ENCODE peak calls at places on chromosomes 6 and 20, in five cellular contexts. D is ELF-1, G is ureter, M is NCI-H524, I is HepG2. N is an unnamed sample.

GRCh38 chr6:93021235-93021909 is 398.0 kb downstream of the EPHA7 start:
- DNase-seq in G (no peak), M (peak; percentile 7), I (no peak), D (peak; percentile 8), N (peak; percentile 44)

GRCh38 chr6:152605901-152606390 is 31.2 kb downstream of the SYNE1 start:
- DNase-seq in I (no peak), D (no peak), M (no peak), G (no peak), N (no peak)

GRCh38 chr20:58692579-58693225 is at the start of gene NPEPL1:
- DNase-seq in I (no peak), M (no peak), D (no peak), G (no peak), N (peak; percentile 81)

GRCh38 chr6:51805517-51805916 is 281.9 kb downstream of the PKHD1 start:
- DNase-seq in D (no peak), M (no peak), G (no peak), I (no peak), N (no peak)

GRCh38 chr20:34437330-34437986 is 74.4 kb downstream of the ITCH start:
- DNase-seq in D (no peak), M (no peak), G (no peak), I (no peak), N (no peak)

GRCh38 chr20:43564993-43565757 is 6.3 kb downstream of the SGK2 start:
- DNase-seq in G (no peak), D (peak; percentile 29), M (no peak), I (no peak), N (peak; percentile 51)

GRCh38 chr6:81816387-81816786 is 63.9 kb upstream of the TENT5A start:
- DNase-seq in M (no peak), D (peak; percentile 49), I (peak; percentile 70), G (no peak), N (no peak)

GRCh38 chr6:110476046-110476849 is at the start of gene SLC22A16:
- DNase-seq in M (peak; percentile 57), D (peak; percentile 44), I (no peak), G (no peak), N (no peak)

GRCh38 chr20:22597303-22597702 is 12.9 kb upstream of the FOXA2 start:
- DNase-seq in M (no peak), D (no peak), I (no peak), G (no peak), N (no peak)

GRCh38 chr20:23167436-23167835 is 81.3 kb upstream of the CD93 start:
- DNase-seq in G (no peak), D (no peak), M (no peak), I (no peak), N (no peak)

GRCh38 chr20:1934162-1934561 is 39.0 kb downstream of the SIRPA start:
- DNase-seq in I (no peak), D (no peak), G (no peak), M (no peak), N (no peak)

GRCh38 chr6:14009416-14009815 is 84.7 kb downstream of the RNF182 start:
- DNase-seq in G (no peak), I (no peak), D (no peak), M (no peak), N (peak; percentile 51)

GRCh38 chr6:114194362-114195343 is 148.2 kb downstream of the HS3ST5 start:
- DNase-seq in D (peak; percentile 18), M (no peak), I (no peak), G (no peak), N (no peak)

GRCh38 chr6:135066397-135066796 is 11.8 kb upstream of the HBS1L start:
- DNase-seq in D (no peak), G (no peak), M (no peak), I (no peak), N (no peak)

GRCh38 chr6:3195695-3196497 is 31.6 kb downstream of the TUBB2B start:
- DNase-seq in M (peak; percentile 93), I (peak; percentile 90), G (no peak), D (peak; percentile 71), N (peak; percentile 88)

GRCh38 chr6:2784061-2784460 is 18.9 kb downstream of the WRNIP1 start:
- DNase-seq in I (no peak), D (no peak), G (no peak), M (no peak), N (no peak)

GRCh38 chr6:89242574-89243330 is 25.6 kb upstream of the GABRR1 start:
- DNase-seq in D (peak; percentile 54), I (peak; percentile 44), M (peak; percentile 47), G (no peak), N (peak; percentile 55)

GRCh38 chr20:18005170-18005989 is 36.6 kb downstream of the MGME1 start:
- DNase-seq in M (no peak), G (no peak), D (peak; percentile 94), I (no peak), N (peak; percentile 61)

N was measured in endodermal cell.